ENCODE peak calls at places on chromosomes 6 and 20, in seven cellular contexts. One of them, this sample, is unnamed. For H3K27me3, the result is how much of the 10 kb centered on the place peaks cover.

GRCh38 chr6:157063935-157064322 is 259.4 kb downstream of the TMEM242 start:
- DNase-seq in H1: no peak
- DNase-seq in transverse colon: no peak
- DNase-seq in suprapubic skin: no peak
- DNase-seq in sigmoid colon: no peak
- DNase-seq in K562: no peak
- DNase-seq in GM12878: no peak
- DNase-seq in this sample: no peak

GRCh38 chr6:32116674-32117073 is 7.5 kb upstream of the TNXB start:
- DNase-seq in K562: peak
- DNase-seq in H1: no peak
- DNase-seq in GM12878: no peak
- DNase-seq in sigmoid colon: no peak
- DNase-seq in transverse colon: no peak
- DNase-seq in suprapubic skin: no peak
- DNase-seq in this sample: no peak

GRCh38 chr6:26272171-26272631 is 92.8 kb upstream of the BTN3A2 start:
- DNase-seq in K562: no peak
- DNase-seq in sigmoid colon: peak
- DNase-seq in suprapubic skin: peak
- DNase-seq in GM12878: no peak
- DNase-seq in H1: peak
- DNase-seq in transverse colon: peak
- DNase-seq in this sample: peak

GRCh38 chr20:50759678-50760077 is 28.3 kb downstream of the PARD6B start:
- DNase-seq in K562: no peak
- DNase-seq in transverse colon: no peak
- DNase-seq in H1: peak
- DNase-seq in suprapubic skin: no peak
- DNase-seq in GM12878: no peak
- DNase-seq in sigmoid colon: no peak
- DNase-seq in this sample: no peak

GRCh38 chr20:20318318-20319161 is 49.4 kb upstream of the INSM1 start:
- DNase-seq in H1: no peak
- DNase-seq in transverse colon: no peak
- DNase-seq in GM12878: no peak
- DNase-seq in sigmoid colon: no peak
- DNase-seq in K562: no peak
- DNase-seq in suprapubic skin: no peak
- DNase-seq in this sample: no peak

GRCh38 chr20:58145506-58146080 is 82.9 kb downstream of the ANKRD60 start:
- DNase-seq in GM12878: no peak
- DNase-seq in transverse colon: no peak
- DNase-seq in H1: no peak
- DNase-seq in sigmoid colon: peak
- DNase-seq in suprapubic skin: peak
- DNase-seq in K562: no peak
- DNase-seq in this sample: no peak

GRCh38 chr6:136059308-136059707 is 190.8 kb downstream of the MTFR2 start:
- DNase-seq in GM12878: no peak
- DNase-seq in K562: no peak
- DNase-seq in sigmoid colon: no peak
- DNase-seq in transverse colon: peak
- DNase-seq in suprapubic skin: no peak
- DNase-seq in H1: no peak
- DNase-seq in this sample: no peak

GRCh38 chr20:19757487-19757972 is 528 bp upstream of the RIN2 start:
- DNase-seq in K562: no peak
- DNase-seq in sigmoid colon: peak
- DNase-seq in GM12878: no peak
- DNase-seq in H1: peak
- DNase-seq in transverse colon: peak
- DNase-seq in suprapubic skin: peak
- DNase-seq in this sample: peak

GRCh38 chr6:112039431-112039770 is 14.5 kb upstream of the CCN6 start:
- DNase-seq in suprapubic skin: no peak
- DNase-seq in GM12878: no peak
- DNase-seq in transverse colon: no peak
- DNase-seq in H1: no peak
- DNase-seq in sigmoid colon: no peak
- DNase-seq in K562: no peak
- DNase-seq in this sample: no peak

GRCh38 chr6:168007592-168008338 is 10.3 kb downstream of the KIF25 start:
- DNase-seq in sigmoid colon: no peak
- DNase-seq in GM12878: no peak
- DNase-seq in transverse colon: no peak
- DNase-seq in K562: no peak
- DNase-seq in H1: peak
- DNase-seq in suprapubic skin: no peak
- DNase-seq in this sample: peak

GRCh38 chr6:44269921-44270525 is at the start of gene TMEM151B:
- DNase-seq in K562: no peak
- DNase-seq in H1: peak
- DNase-seq in suprapubic skin: no peak
- DNase-seq in GM12878: no peak
- DNase-seq in sigmoid colon: no peak
- DNase-seq in transverse colon: no peak
- DNase-seq in this sample: no peak

GRCh38 chr6:42417641-42418112 is 34.0 kb downstream of the TRERF1 start:
- DNase-seq in K562: no peak
- DNase-seq in sigmoid colon: no peak
- DNase-seq in GM12878: no peak
- DNase-seq in transverse colon: no peak
- DNase-seq in suprapubic skin: no peak
- DNase-seq in H1: no peak
- DNase-seq in this sample: no peak

GRCh38 chr6:5869676-5870075 is 137.0 kb downstream of the NRN1 start:
- DNase-seq in H1: no peak
- DNase-seq in transverse colon: no peak
- DNase-seq in GM12878: no peak
- DNase-seq in suprapubic skin: no peak
- DNase-seq in K562: no peak
- DNase-seq in sigmoid colon: no peak
- DNase-seq in this sample: no peak

GRCh38 chr6:94478178-94479140 is 1059.1 kb upstream of the EPHA7 start:
- DNase-seq in suprapubic skin: no peak
- DNase-seq in sigmoid colon: no peak
- DNase-seq in H1: no peak
- DNase-seq in transverse colon: no peak
- DNase-seq in K562: no peak
- DNase-seq in GM12878: no peak
- DNase-seq in this sample: no peak

GRCh38 chr6:29762051-29762450 is 38.8 kb downstream of the HLA-F start:
- DNase-seq in H1: no peak
- DNase-seq in transverse colon: no peak
- DNase-seq in K562: no peak
- DNase-seq in GM12878: no peak
- DNase-seq in suprapubic skin: no peak
- DNase-seq in sigmoid colon: no peak
- DNase-seq in this sample: no peak

GRCh38 chr20:2206957-2207769 is 88.6 kb upstream of the TGM3 start:
- DNase-seq in suprapubic skin: peak
- DNase-seq in GM12878: peak
- DNase-seq in sigmoid colon: peak
- DNase-seq in transverse colon: peak
- DNase-seq in K562: peak
- DNase-seq in H1: peak
- DNase-seq in this sample: peak

GRCh38 chr6:83462524-83462923 is 31.7 kb upstream of the ME1 start:
- DNase-seq in K562: no peak
- DNase-seq in H1: no peak
- DNase-seq in GM12878: no peak
- DNase-seq in suprapubic skin: no peak
- DNase-seq in sigmoid colon: no peak
- DNase-seq in transverse colon: no peak
- DNase-seq in this sample: no peak

GRCh38 chr6:45900808-45901752 is 114.6 kb downstream of the CLIC5 start:
- DNase-seq in K562: no peak
- DNase-seq in H1: peak
- DNase-seq in suprapubic skin: no peak
- DNase-seq in transverse colon: no peak
- DNase-seq in sigmoid colon: no peak
- DNase-seq in GM12878: no peak
- DNase-seq in this sample: no peak

GRCh38 chr6:13663986-13664385 is 47.6 kb downstream of the RANBP9 start:
- DNase-seq in GM12878: no peak
- DNase-seq in K562: no peak
- DNase-seq in suprapubic skin: no peak
- DNase-seq in transverse colon: no peak
- DNase-seq in sigmoid colon: no peak
- DNase-seq in H1: no peak
- DNase-seq in this sample: no peak

GRCh38 chr20:13736792-13737191 is 47.9 kb downstream of the ESF1 start:
- DNase-seq in GM12878: no peak
- DNase-seq in transverse colon: no peak
- DNase-seq in suprapubic skin: no peak
- DNase-seq in K562: no peak
- DNase-seq in H1: no peak
- DNase-seq in sigmoid colon: no peak
- DNase-seq in this sample: no peak

GRCh38 chr20:10228330-10228729 is 9.7 kb downstream of the SNAP25 start:
- DNase-seq in GM12878: no peak
- DNase-seq in suprapubic skin: no peak
- DNase-seq in transverse colon: no peak
- DNase-seq in H1: no peak
- DNase-seq in sigmoid colon: no peak
- DNase-seq in K562: no peak
- DNase-seq in this sample: peak
- H3K27me3 ChIP-seq in GM12878: under half
- H3K27me3 ChIP-seq in suprapubic skin: under half
- H3K27me3 ChIP-seq in transverse colon: under half
- H3K27me3 ChIP-seq in H1: under half
- H3K27me3 ChIP-seq in sigmoid colon: under half
- H3K27me3 ChIP-seq in K562: under half
- H3K27me3 ChIP-seq in this sample: under half

GRCh38 chr20:47676912-47677311 is 108.4 kb downstream of the SULF2 start:
- DNase-seq in sigmoid colon: no peak
- DNase-seq in suprapubic skin: no peak
- DNase-seq in H1: no peak
- DNase-seq in K562: no peak
- DNase-seq in GM12878: no peak
- DNase-seq in transverse colon: no peak
- DNase-seq in this sample: no peak

GRCh38 chr20:47676219-47676721 is 109.0 kb downstream of the SULF2 start:
- DNase-seq in GM12878: no peak
- DNase-seq in suprapubic skin: no peak
- DNase-seq in H1: peak
- DNase-seq in transverse colon: no peak
- DNase-seq in sigmoid colon: no peak
- DNase-seq in K562: no peak
- DNase-seq in this sample: no peak

GRCh38 chr20:47678130-47678453 is 107.2 kb downstream of the SULF2 start:
- DNase-seq in K562: no peak
- DNase-seq in sigmoid colon: no peak
- DNase-seq in H1: no peak
- DNase-seq in transverse colon: no peak
- DNase-seq in GM12878: no peak
- DNase-seq in suprapubic skin: no peak
- DNase-seq in this sample: no peak

GRCh38 chr20:47678536-47678935 is 106.7 kb downstream of the SULF2 start:
- DNase-seq in sigmoid colon: no peak
- DNase-seq in GM12878: no peak
- DNase-seq in suprapubic skin: no peak
- DNase-seq in H1: no peak
- DNase-seq in transverse colon: no peak
- DNase-seq in K562: no peak
- DNase-seq in this sample: no peak

GRCh38 chr20:47677314-47678129 is 107.8 kb downstream of the SULF2 start:
- DNase-seq in transverse colon: peak
- DNase-seq in sigmoid colon: no peak
- DNase-seq in suprapubic skin: no peak
- DNase-seq in K562: peak
- DNase-seq in H1: peak
- DNase-seq in GM12878: no peak
- DNase-seq in this sample: peak
- TF ChIP-seq POLR2AphosphoS5 in transverse colon: no peak
- TF ChIP-seq POLR2AphosphoS5 in sigmoid colon: no peak
- TF ChIP-seq POLR2AphosphoS5 in suprapubic skin: no peak
- TF ChIP-seq POLR2AphosphoS5 in K562: no peak
- TF ChIP-seq POLR2AphosphoS5 in H1: no peak
- TF ChIP-seq POLR2AphosphoS5 in GM12878: no peak
- TF ChIP-seq POLR2AphosphoS5 in this sample: no peak

GRCh38 chr6:148074291-148074690 is 268.3 kb upstream of the SASH1 start:
- DNase-seq in K562: no peak
- DNase-seq in H1: no peak
- DNase-seq in GM12878: no peak
- DNase-seq in sigmoid colon: no peak
- DNase-seq in transverse colon: no peak
- DNase-seq in suprapubic skin: no peak
- DNase-seq in this sample: no peak

GRCh38 chr6:148074735-148075134 is 267.9 kb upstream of the SASH1 start:
- DNase-seq in GM12878: no peak
- DNase-seq in H1: no peak
- DNase-seq in suprapubic skin: no peak
- DNase-seq in transverse colon: no peak
- DNase-seq in K562: no peak
- DNase-seq in sigmoid colon: no peak
- DNase-seq in this sample: no peak

GRCh38 chr6:148075352-148075751 is 267.3 kb upstream of the SASH1 start:
- DNase-seq in K562: no peak
- DNase-seq in H1: no peak
- DNase-seq in GM12878: no peak
- DNase-seq in suprapubic skin: no peak
- DNase-seq in transverse colon: no peak
- DNase-seq in sigmoid colon: no peak
- DNase-seq in this sample: no peak

GRCh38 chr6:148080311-148080710 is 262.3 kb upstream of the SASH1 start:
- DNase-seq in suprapubic skin: no peak
- DNase-seq in sigmoid colon: no peak
- DNase-seq in transverse colon: no peak
- DNase-seq in H1: no peak
- DNase-seq in GM12878: no peak
- DNase-seq in K562: no peak
- DNase-seq in this sample: no peak

GRCh38 chr6:148076046-148076445 is 266.6 kb upstream of the SASH1 start:
- DNase-seq in H1: no peak
- DNase-seq in GM12878: no peak
- DNase-seq in transverse colon: no peak
- DNase-seq in sigmoid colon: no peak
- DNase-seq in K562: no peak
- DNase-seq in suprapubic skin: no peak
- DNase-seq in this sample: no peak
- TF ChIP-seq EP300 in H1: no peak
- TF ChIP-seq EP300 in GM12878: no peak
- TF ChIP-seq EP300 in transverse colon: no peak
- TF ChIP-seq EP300 in sigmoid colon: no peak
- TF ChIP-seq EP300 in K562: no peak
- TF ChIP-seq EP300 in suprapubic skin: no peak
- TF ChIP-seq EP300 in this sample: no peak

DNA sequence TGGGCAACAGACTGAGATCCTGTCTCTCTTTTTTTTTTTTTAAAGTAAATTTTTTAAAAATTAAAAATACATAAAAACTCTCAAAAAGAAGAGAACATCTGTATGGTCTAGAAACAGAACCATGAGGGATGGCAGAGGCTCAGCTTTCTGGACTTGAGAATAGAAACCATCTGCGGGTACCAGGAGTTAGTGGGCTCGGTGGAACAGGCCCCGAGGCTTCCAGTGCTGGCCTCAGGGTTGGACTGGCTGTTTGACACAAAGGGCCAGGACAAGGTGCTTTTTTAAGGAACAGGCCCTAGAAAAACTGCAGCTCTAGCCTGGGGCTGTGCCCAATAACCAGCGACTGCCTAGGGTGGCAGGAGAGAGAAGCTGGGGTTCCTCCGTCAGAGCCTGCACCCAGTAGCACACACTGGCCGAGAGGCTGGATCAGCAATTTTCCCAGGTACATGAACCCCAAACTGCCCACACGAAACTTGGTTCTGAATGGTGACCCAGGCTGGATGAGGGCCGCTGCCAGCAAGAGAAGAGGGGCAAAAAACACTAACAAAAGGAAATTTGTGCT is 131.0 kb upstream of the OLIG3 start:
- DNase-seq in GM12878: no peak
- DNase-seq in K562: no peak
- DNase-seq in transverse colon: no peak
- DNase-seq in H1: no peak
- DNase-seq in suprapubic skin: no peak
- DNase-seq in sigmoid colon: no peak
- DNase-seq in this sample: no peak
- H3K27me3 ChIP-seq in GM12878: under half
- H3K27me3 ChIP-seq in K562: under half
- H3K27me3 ChIP-seq in transverse colon: under half
- H3K27me3 ChIP-seq in H1: under half
- H3K27me3 ChIP-seq in suprapubic skin: under half
- H3K27me3 ChIP-seq in sigmoid colon: under half
- H3K27me3 ChIP-seq in this sample: under half